ENCODE peak calls at places on chromosomes 5 and 9, in four cellular contexts. One of them, this sample, is unnamed. For H3K4me1, the result is how much of the 10 kb centered on the place peaks cover.

GRCh38 chr9:105063665-105064247 is 135.8 kb upstream of the ABCA1 start:
- DNase-seq in CD8-positive, alpha-beta memory T cell: no peak
- DNase-seq in right atrium auricular region: no peak
- DNase-seq in adipocyte: peak
- DNase-seq in this sample: no peak

GRCh38 chr9:35661756-35662350 is 3.1 kb downstream of the ARHGEF39 start:
- DNase-seq in CD8-positive, alpha-beta memory T cell: peak
- DNase-seq in right atrium auricular region: no peak
- DNase-seq in adipocyte: no peak
- DNase-seq in this sample: no peak

GRCh38 chr5:167578977-167579700 is 712.3 kb upstream of the WWC1 start:
- DNase-seq in CD8-positive, alpha-beta memory T cell: no peak
- DNase-seq in right atrium auricular region: no peak
- DNase-seq in adipocyte: no peak
- DNase-seq in this sample: no peak

GRCh38 chr5:98349251-98349989 is 424.0 kb upstream of the RGMB start:
- DNase-seq in CD8-positive, alpha-beta memory T cell: no peak
- DNase-seq in right atrium auricular region: no peak
- DNase-seq in adipocyte: peak
- DNase-seq in this sample: no peak

GRCh38 chr5:150208187-150209015 is 18.5 kb downstream of the SLC6A7 start:
- DNase-seq in CD8-positive, alpha-beta memory T cell: no peak
- DNase-seq in right atrium auricular region: no peak
- DNase-seq in adipocyte: peak
- DNase-seq in this sample: no peak

GRCh38 chr9:94922691-94923107 is 196.2 kb downstream of the AOPEP start:
- DNase-seq in CD8-positive, alpha-beta memory T cell: no peak
- DNase-seq in right atrium auricular region: peak
- DNase-seq in adipocyte: peak
- DNase-seq in this sample: no peak

GRCh38 chr9:38682713-38683112 is 37.2 kb downstream of the FAM240B start:
- DNase-seq in CD8-positive, alpha-beta memory T cell: no peak
- DNase-seq in right atrium auricular region: peak
- DNase-seq in adipocyte: peak
- DNase-seq in this sample: no peak

GRCh38 chr5:57066921-57067914 is 106.6 kb upstream of the GPBP1 start:
- DNase-seq in CD8-positive, alpha-beta memory T cell: no peak
- DNase-seq in right atrium auricular region: no peak
- DNase-seq in adipocyte: peak
- DNase-seq in this sample: no peak

GRCh38 chr9:121895836-121896544 is 197.1 kb downstream of the TTLL11 start:
- DNase-seq in CD8-positive, alpha-beta memory T cell: no peak
- DNase-seq in right atrium auricular region: no peak
- DNase-seq in adipocyte: no peak
- DNase-seq in this sample: no peak

GRCh38 chr9:110048473-110048975 is 159.4 kb downstream of the C9orf152 start:
- DNase-seq in CD8-positive, alpha-beta memory T cell: peak
- DNase-seq in right atrium auricular region: peak
- DNase-seq in adipocyte: peak
- DNase-seq in this sample: peak

GRCh38 chr9:20558609-20559016 is 63.7 kb downstream of the MLLT3 start:
- DNase-seq in CD8-positive, alpha-beta memory T cell: no peak
- DNase-seq in right atrium auricular region: no peak
- DNase-seq in adipocyte: peak
- DNase-seq in this sample: no peak

GRCh38 chr9:20563917-20564316 is 58.4 kb downstream of the MLLT3 start:
- DNase-seq in CD8-positive, alpha-beta memory T cell: no peak
- DNase-seq in right atrium auricular region: no peak
- DNase-seq in adipocyte: no peak
- DNase-seq in this sample: no peak

GRCh38 chr9:20559236-20559896 is 62.9 kb downstream of the MLLT3 start:
- DNase-seq in CD8-positive, alpha-beta memory T cell: no peak
- DNase-seq in right atrium auricular region: no peak
- DNase-seq in adipocyte: no peak
- DNase-seq in this sample: no peak

GRCh38 chr9:20562051-20562450 is 60.2 kb downstream of the MLLT3 start:
- DNase-seq in CD8-positive, alpha-beta memory T cell: no peak
- DNase-seq in right atrium auricular region: no peak
- DNase-seq in adipocyte: peak
- DNase-seq in this sample: no peak

DNA sequence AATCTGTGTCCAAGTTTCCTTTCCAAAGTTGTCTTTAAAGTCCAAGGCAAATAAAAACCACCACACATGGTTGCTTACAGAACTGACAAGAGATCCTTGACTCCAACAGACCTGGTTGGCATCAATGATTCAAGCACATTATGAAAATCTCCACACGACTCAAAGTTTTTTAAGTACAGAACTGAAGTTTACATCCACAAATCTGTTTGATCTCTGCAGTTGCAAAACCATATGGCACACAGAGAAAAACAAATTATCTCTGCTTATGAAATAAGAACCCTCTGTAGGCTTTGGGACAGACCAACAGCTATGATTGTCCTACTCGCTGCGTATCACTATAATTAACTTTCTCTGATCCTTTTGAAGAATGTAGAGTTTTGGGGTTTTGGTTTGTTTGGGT is 60.8 kb downstream of the MLLT3 start:
- DNase-seq in CD8-positive, alpha-beta memory T cell: no peak
- DNase-seq in right atrium auricular region: no peak
- DNase-seq in adipocyte: peak
- DNase-seq in this sample: no peak
- H3K4me1 ChIP-seq in CD8-positive, alpha-beta memory T cell: under half
- H3K4me1 ChIP-seq in right atrium auricular region: under half
- H3K4me1 ChIP-seq in adipocyte: under half
- H3K4me1 ChIP-seq in this sample: under half

GRCh38 chr5:145244788-145245187 is 590.4 kb downstream of the PRELID2 start:
- DNase-seq in CD8-positive, alpha-beta memory T cell: no peak
- DNase-seq in right atrium auricular region: no peak
- DNase-seq in adipocyte: peak
- DNase-seq in this sample: no peak

GRCh38 chr5:145246961-145247744 is 588.0 kb downstream of the PRELID2 start:
- DNase-seq in CD8-positive, alpha-beta memory T cell: no peak
- DNase-seq in right atrium auricular region: no peak
- DNase-seq in adipocyte: peak
- DNase-seq in this sample: no peak

GRCh38 chr5:145244251-145244650 is 590.9 kb downstream of the PRELID2 start:
- DNase-seq in CD8-positive, alpha-beta memory T cell: no peak
- DNase-seq in right atrium auricular region: no peak
- DNase-seq in adipocyte: no peak
- DNase-seq in this sample: no peak

GRCh38 chr5:145246379-145246778 is 588.8 kb downstream of the PRELID2 start:
- DNase-seq in CD8-positive, alpha-beta memory T cell: no peak
- DNase-seq in right atrium auricular region: no peak
- DNase-seq in adipocyte: no peak
- DNase-seq in this sample: no peak

DNA sequence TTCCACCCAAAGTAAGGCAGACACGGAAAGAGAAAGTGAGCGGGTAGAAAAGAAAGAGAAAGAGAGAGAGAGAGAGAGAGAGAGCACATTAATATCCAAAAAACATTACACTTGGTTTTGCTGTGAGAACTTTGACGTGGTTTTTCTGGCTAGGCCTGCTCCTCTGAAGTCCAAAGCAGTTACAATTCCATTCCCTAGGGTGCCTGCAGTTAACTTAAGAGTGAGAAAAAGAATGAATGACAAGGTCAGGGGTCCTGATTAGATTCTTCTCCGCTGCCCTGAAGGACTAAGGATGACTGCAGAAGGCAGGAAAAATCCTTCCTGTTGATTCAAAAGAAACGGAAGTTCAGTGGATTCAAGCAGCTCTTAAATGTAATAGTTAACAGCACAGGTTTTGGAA is 589.8 kb downstream of the PRELID2 start:
- DNase-seq in CD8-positive, alpha-beta memory T cell: no peak
- DNase-seq in right atrium auricular region: no peak
- DNase-seq in adipocyte: peak
- DNase-seq in this sample: no peak
- H3K4me1 ChIP-seq in CD8-positive, alpha-beta memory T cell: under half
- H3K4me1 ChIP-seq in right atrium auricular region: under half
- H3K4me1 ChIP-seq in adipocyte: under half
- H3K4me1 ChIP-seq in this sample: under half

GRCh38 chr5:68286612-68286912 is 71.0 kb downstream of the PIK3R1 start:
- DNase-seq in CD8-positive, alpha-beta memory T cell: no peak
- DNase-seq in right atrium auricular region: no peak
- DNase-seq in adipocyte: no peak
- DNase-seq in this sample: no peak

GRCh38 chr5:68285857-68286611 is 70.5 kb downstream of the PIK3R1 start:
- DNase-seq in CD8-positive, alpha-beta memory T cell: no peak
- DNase-seq in right atrium auricular region: no peak
- DNase-seq in adipocyte: peak
- DNase-seq in this sample: no peak

GRCh38 chr5:68287976-68288755 is 72.6 kb downstream of the PIK3R1 start:
- DNase-seq in CD8-positive, alpha-beta memory T cell: peak
- DNase-seq in right atrium auricular region: peak
- DNase-seq in adipocyte: peak
- DNase-seq in this sample: peak

GRCh38 chr5:68287631-68287975 is 72.0 kb downstream of the PIK3R1 start:
- DNase-seq in CD8-positive, alpha-beta memory T cell: no peak
- DNase-seq in right atrium auricular region: no peak
- DNase-seq in adipocyte: no peak
- DNase-seq in this sample: no peak

GRCh38 chr5:68285075-68285827 is 69.7 kb downstream of the PIK3R1 start:
- DNase-seq in CD8-positive, alpha-beta memory T cell: no peak
- DNase-seq in right atrium auricular region: no peak
- DNase-seq in adipocyte: no peak
- DNase-seq in this sample: no peak
- H3K4me1 ChIP-seq in CD8-positive, alpha-beta memory T cell: half or more
- H3K4me1 ChIP-seq in right atrium auricular region: under half
- H3K4me1 ChIP-seq in adipocyte: under half
- H3K4me1 ChIP-seq in this sample: under half

DNA sequence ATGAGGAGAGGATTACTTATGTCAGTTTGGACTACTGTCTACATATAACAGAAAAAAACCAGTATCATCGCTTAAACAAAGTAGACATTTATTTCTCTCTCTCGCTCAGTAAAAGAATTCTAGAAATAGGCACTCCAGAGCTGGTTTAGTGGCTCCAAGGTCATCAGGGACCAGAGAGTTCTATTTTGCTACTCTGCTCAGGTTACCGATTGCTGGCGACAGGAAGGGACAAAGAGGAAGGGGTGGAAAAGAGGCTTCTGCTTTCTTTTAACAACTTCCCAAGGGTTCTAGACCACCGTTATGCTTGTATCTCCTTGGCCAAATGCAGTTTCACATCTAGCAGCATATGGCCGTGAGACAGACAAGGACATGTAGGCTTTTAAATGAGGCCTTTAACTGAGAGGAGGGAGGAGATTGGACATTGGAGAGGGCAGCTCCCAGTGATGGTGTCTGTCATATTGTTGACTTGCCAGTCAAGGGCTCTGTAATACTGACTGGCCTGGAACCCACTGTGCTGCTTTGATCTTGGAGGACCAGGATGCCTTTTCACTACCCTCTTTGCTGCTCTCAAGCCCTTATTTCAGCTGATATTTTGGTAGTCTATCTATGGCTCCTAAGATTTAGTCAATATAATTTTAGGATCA is 15.6 kb upstream of the DCP2 start:
- DNase-seq in CD8-positive, alpha-beta memory T cell: no peak
- DNase-seq in right atrium auricular region: no peak
- DNase-seq in adipocyte: no peak
- DNase-seq in this sample: no peak
- H3K4me1 ChIP-seq in CD8-positive, alpha-beta memory T cell: under half
- H3K4me1 ChIP-seq in right atrium auricular region: under half
- H3K4me1 ChIP-seq in adipocyte: under half
- H3K4me1 ChIP-seq in this sample: under half

DNA sequence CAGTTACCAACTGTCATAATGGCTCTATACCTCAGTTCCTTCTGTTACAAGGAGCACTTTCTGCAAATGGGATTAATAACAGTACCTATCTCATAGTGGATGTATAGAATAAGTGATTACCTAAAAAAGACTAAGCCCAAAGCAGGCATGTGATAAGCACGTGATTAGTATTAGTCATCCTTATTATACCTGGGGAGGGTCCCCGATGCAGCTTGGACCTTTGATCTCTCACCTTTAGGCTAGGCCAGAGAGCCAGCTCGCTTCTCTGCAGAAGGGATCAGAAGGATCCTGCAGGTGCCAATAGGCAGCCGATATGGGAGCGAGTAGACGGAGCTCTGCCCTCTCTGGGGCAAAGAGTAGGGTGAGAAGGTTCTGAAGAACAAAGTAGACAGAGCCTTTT is 4.0 kb downstream of the JADE2 start:
- DNase-seq in CD8-positive, alpha-beta memory T cell: no peak
- DNase-seq in right atrium auricular region: no peak
- DNase-seq in adipocyte: no peak
- DNase-seq in this sample: no peak
- H3K4me1 ChIP-seq in CD8-positive, alpha-beta memory T cell: half or more
- H3K4me1 ChIP-seq in right atrium auricular region: under half
- H3K4me1 ChIP-seq in adipocyte: under half
- H3K4me1 ChIP-seq in this sample: half or more

GRCh38 chr5:80204808-80205614 is 50.8 kb downstream of the SERINC5 start:
- DNase-seq in CD8-positive, alpha-beta memory T cell: no peak
- DNase-seq in right atrium auricular region: no peak
- DNase-seq in adipocyte: no peak
- DNase-seq in this sample: no peak

GRCh38 chr5:80210014-80210413 is 45.8 kb downstream of the SERINC5 start:
- DNase-seq in CD8-positive, alpha-beta memory T cell: no peak
- DNase-seq in right atrium auricular region: no peak
- DNase-seq in adipocyte: no peak
- DNase-seq in this sample: no peak

GRCh38 chr5:80208337-80208736 is 47.5 kb downstream of the SERINC5 start:
- DNase-seq in CD8-positive, alpha-beta memory T cell: no peak
- DNase-seq in right atrium auricular region: no peak
- DNase-seq in adipocyte: no peak
- DNase-seq in this sample: no peak

GRCh38 chr5:80206282-80206681 is 49.6 kb downstream of the SERINC5 start:
- DNase-seq in CD8-positive, alpha-beta memory T cell: no peak
- DNase-seq in right atrium auricular region: no peak
- DNase-seq in adipocyte: peak
- DNase-seq in this sample: no peak

GRCh38 chr5:80207832-80208231 is 48.0 kb downstream of the SERINC5 start:
- DNase-seq in CD8-positive, alpha-beta memory T cell: no peak
- DNase-seq in right atrium auricular region: no peak
- DNase-seq in adipocyte: no peak
- DNase-seq in this sample: no peak
- H3K4me1 ChIP-seq in CD8-positive, alpha-beta memory T cell: half or more
- H3K4me1 ChIP-seq in right atrium auricular region: under half
- H3K4me1 ChIP-seq in adipocyte: under half
- H3K4me1 ChIP-seq in this sample: under half

DNA sequence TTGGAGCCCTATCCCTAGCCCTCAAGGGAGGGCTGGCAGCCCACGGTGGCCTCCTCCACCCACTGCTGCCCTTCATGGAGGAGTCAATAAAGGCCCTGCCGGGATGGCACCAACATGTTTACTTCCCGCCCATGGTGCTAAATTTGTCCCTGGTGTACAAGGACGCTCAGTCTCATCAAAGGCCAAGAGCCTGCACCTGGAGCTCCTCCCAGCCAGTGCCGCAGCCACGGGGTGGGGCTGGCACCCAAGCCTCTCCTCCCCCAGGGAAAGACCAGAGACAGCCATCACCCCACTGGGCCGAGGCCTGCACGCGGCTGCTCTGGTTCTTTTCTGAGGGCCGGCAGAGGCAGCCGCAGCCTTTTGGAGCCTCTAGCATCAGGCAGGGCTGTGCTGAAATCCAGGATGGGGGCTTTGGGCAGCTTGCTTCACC is 34.8 kb upstream of the RXRA start:
- DNase-seq in CD8-positive, alpha-beta memory T cell: no peak
- DNase-seq in right atrium auricular region: no peak
- DNase-seq in adipocyte: no peak
- DNase-seq in this sample: no peak
- H3K4me1 ChIP-seq in CD8-positive, alpha-beta memory T cell: under half
- H3K4me1 ChIP-seq in right atrium auricular region: under half
- H3K4me1 ChIP-seq in adipocyte: under half
- H3K4me1 ChIP-seq in this sample: under half